ENCODE peak calls at places on chromosome 16, in seven cellular contexts. F, M, U, O, E, Z and P are unnamed samples.

GRCh38 chr16:67248401-67249177 is at the start of gene SLC9A5:
- DNase-seq in F (no peak), M (peak), U (no peak), O (no peak), E (no peak), Z (peak), P (peak)

GRCh38 chr16:81645303-81645702 is 133.8 kb upstream of the PLCG2 start:
- DNase-seq in F (peak), M (no peak), U (peak), O (no peak), E (no peak), Z (no peak), P (no peak)

GRCh38 chr16:81647527-81647926 is 131.6 kb upstream of the PLCG2 start:
- DNase-seq in F (peak), M (no peak), U (no peak), O (no peak), E (no peak), Z (no peak), P (no peak)

GRCh38 chr16:78375055-78375679 is 275.7 kb downstream of the WWOX start:
- DNase-seq in F (no peak), M (no peak), U (no peak), O (no peak), E (no peak), Z (no peak), P (no peak)

GRCh38 chr16:3880623-3881498 is at the start of gene CREBBP:
- DNase-seq in F (peak), M (peak), U (peak), O (peak), E (peak), Z (peak), P (peak)

GRCh38 chr16:77584205-77584859 is 138.0 kb upstream of the NUDT7 start:
- DNase-seq in F (peak), M (peak), U (no peak), O (peak), E (no peak), Z (peak), P (peak)

GRCh38 chr16:47213761-47214440 is 70.2 kb upstream of the NETO2 start:
- DNase-seq in F (peak), M (no peak), U (no peak), O (no peak), E (no peak), Z (no peak), P (no peak)

GRCh38 chr16:4380131-4381063 is 8.7 kb downstream of the VASN start:
- DNase-seq in F (no peak), M (no peak), U (no peak), O (no peak), E (no peak), Z (no peak), P (no peak)

GRCh38 chr16:15822957-15823356 is 33.9 kb downstream of the MYH11 start:
- DNase-seq in F (no peak), M (no peak), U (no peak), O (no peak), E (no peak), Z (no peak), P (no peak)

GRCh38 chr16:84604477-84605013 is 13.3 kb downstream of the COTL1 start:
- DNase-seq in F (no peak), M (no peak), U (no peak), O (no peak), E (no peak), Z (no peak), P (no peak)

GRCh38 chr16:69509125-69509524 is 56.6 kb upstream of the NFAT5 start:
- DNase-seq in F (no peak), M (no peak), U (no peak), O (no peak), E (no peak), Z (no peak), P (no peak)

GRCh38 chr16:87192418-87193073 is 124.6 kb downstream of the C16orf95 start:
- DNase-seq in F (no peak), M (no peak), U (no peak), O (no peak), E (no peak), Z (no peak), P (no peak)

GRCh38 chr16:83808573-83809014 is 816 bp downstream of the HSBP1 start:
- DNase-seq in F (no peak), M (no peak), U (no peak), O (no peak), E (no peak), Z (no peak), P (no peak)

GRCh38 chr16:50266337-50267091 is at the start of gene ADCY7:
- DNase-seq in F (peak), M (peak), U (no peak), O (peak), E (peak), Z (peak), P (no peak)

GRCh38 chr16:11618107-11618717 is 31.5 kb upstream of the LITAF start:
- DNase-seq in F (no peak), M (no peak), U (no peak), O (no peak), E (no peak), Z (no peak), P (no peak)

GRCh38 chr16:80684906-80685305 is 119.5 kb downstream of the CDYL2 start:
- DNase-seq in F (no peak), M (no peak), U (no peak), O (no peak), E (no peak), Z (no peak), P (no peak)

GRCh38 chr16:89920723-89921122 is 2.1 kb downstream of the MC1R start:
- DNase-seq in F (no peak), M (no peak), U (no peak), O (no peak), E (no peak), Z (no peak), P (no peak)

GRCh38 chr16:84700518-84701277 is 898 bp downstream of the USP10 start:
- DNase-seq in F (peak), M (no peak), U (no peak), O (peak), E (peak), Z (peak), P (no peak)

GRCh38 chr16:72537684-72538083 is 365.7 kb upstream of the PMFBP1 start:
- DNase-seq in F (peak), M (no peak), U (no peak), O (no peak), E (no peak), Z (no peak), P (no peak)

GRCh38 chr16:88910284-88911147 is 44.1 kb upstream of the PABPN1L start:
- DNase-seq in F (no peak), M (no peak), U (no peak), O (no peak), E (no peak), Z (no peak), P (no peak)

GRCh38 chr16:48740964-48741363 is 131.0 kb upstream of the N4BP1 start:
- DNase-seq in F (no peak), M (no peak), U (no peak), O (no peak), E (no peak), Z (no peak), P (no peak)

GRCh38 chr16:68408967-68409366 is 39.3 kb downstream of the SMPD3 start:
- DNase-seq in F (no peak), M (no peak), U (no peak), O (no peak), E (no peak), Z (no peak), P (no peak)

GRCh38 chr16:81624718-81625543 is 154.2 kb upstream of the PLCG2 start:
- DNase-seq in F (peak), M (no peak), U (no peak), O (no peak), E (no peak), Z (no peak), P (no peak)

GRCh38 chr16:50363656-50364055 is 5.1 kb downstream of the BRD7 start:
- DNase-seq in F (no peak), M (no peak), U (no peak), O (no peak), E (no peak), Z (no peak), P (no peak)

GRCh38 chr16:13680021-13680672 is 239.8 kb upstream of the ERCC4 start:
- DNase-seq in F (no peak), M (no peak), U (no peak), O (no peak), E (no peak), Z (no peak), P (no peak)

GRCh38 chr16:57751539-57752202 is 16.1 kb downstream of the KATNB1 start:
- DNase-seq in F (no peak), M (no peak), U (no peak), O (no peak), E (no peak), Z (no peak), P (no peak)